ENCODE peak calls at places on chromosomes 6 and 20, in five cellular contexts. Z is activated CD4-positive, alpha-beta T cell treated with anti-CD3 and anti-CD28 coated beads, Interleukin-2, amount 50 U/mL, for 1 hour; J is HEK293T; W is hypothalamus; O is stimulated activated CD4-positive, alpha-beta T cell treated with anti-CD3 and anti-CD28 coated beads, Interleukin-4, amount 100 ng/mL, for 1 hour. R is an unnamed sample.

GRCh38 chr6:34020278-34020677 is 125.6 kb downstream of the GRM4 start:
- DNase-seq in Z (no peak), O (no peak), J (no peak), W (no peak), R (no peak)

GRCh38 chr20:25309395-25310267 is 61.7 kb downstream of the PYGB start:
- DNase-seq in O (no peak), W (no peak), J (no peak), Z (no peak), R (no peak)

GRCh38 chr6:78517399-78517798 is 350.0 kb upstream of the IRAK1BP1 start:
- DNase-seq in O (no peak), Z (no peak), J (no peak), W (no peak), R (no peak)

GRCh38 chr6:112927641-112928040 is 580.5 kb downstream of the RFPL4B start:
- DNase-seq in Z (no peak), O (no peak), W (no peak), J (no peak), R (no peak)

GRCh38 chr6:568954-569523 is 87.9 kb downstream of the HUS1B start:
- DNase-seq in W (no peak), J (no peak), O (no peak), Z (no peak), R (no peak)

GRCh38 chr6:5351552-5351951 is 90.2 kb downstream of the FARS2 start:
- DNase-seq in Z (no peak), J (no peak), O (no peak), W (no peak), R (no peak)

GRCh38 chr6:119215885-119216590 is 133.5 kb downstream of the MAN1A1 start:
- DNase-seq in O (no peak), W (no peak), J (no peak), Z (no peak), R (no peak)

GRCh38 chr6:148307400-148307799 is 35.2 kb upstream of the SASH1 start:
- DNase-seq in Z (no peak), O (no peak), W (no peak), J (no peak), R (no peak)

GRCh38 chr6:22042713-22043112 is 254.1 kb downstream of the PRL start:
- DNase-seq in Z (no peak), W (no peak), O (no peak), J (no peak), R (no peak)

GRCh38 chr6:4441981-4442434 is 306.6 kb upstream of the ECI2 start:
- DNase-seq in W (no peak), O (no peak), J (no peak), Z (no peak), R (no peak)

GRCh38 chr6:946546-946945 is 253.6 kb upstream of the EXOC2 start:
- DNase-seq in W (no peak), O (no peak), Z (no peak), J (no peak), R (no peak)

R was measured in NCI-H1930.